ENCODE peak calls at places on chromosomes 1 and 21, in six cellular contexts. C is heart left ventricle, H is substantia nigra, X is tibial artery, D is left ventricle myocardium inferior, Y is uterus. R is an unnamed sample.

GRCh38 chr1:22645936-22646335 is 2.5 kb downstream of the C1QC start:
- DNase-seq in D (no peak), H (no peak), Y (no peak), C (no peak), X (peak), R (no peak)

GRCh38 chr1:3035871-3036645 is 14.8 kb downstream of the ACTRT2 start:
- DNase-seq in H (no peak), C (no peak), D (no peak), X (no peak), Y (no peak), R (no peak)

GRCh38 chr1:239884776-239885175 is 206.9 kb upstream of the FMN2 start:
- DNase-seq in C (no peak), D (no peak), Y (peak), X (no peak), H (no peak), R (no peak)

GRCh38 chr1:7586031-7586941 is 184.8 kb upstream of the VAMP3 start:
- DNase-seq in D (no peak), C (peak), Y (no peak), X (peak), H (no peak), R (no peak)

GRCh38 chr1:85623061-85623471 is 42.5 kb downstream of the CCN1 start:
- DNase-seq in Y (no peak), X (no peak), H (no peak), C (no peak), D (no peak), R (no peak)

GRCh38 chr1:228872080-228872479 is 136.8 kb downstream of the RHOU start:
- DNase-seq in D (no peak), C (no peak), Y (no peak), H (no peak), X (no peak), R (no peak)

GRCh38 chr1:24411963-24412362 is 1.6 kb downstream of the STPG1 start:
- DNase-seq in D (no peak), C (no peak), H (no peak), X (no peak), Y (no peak), R (no peak)

GRCh38 chr1:46487818-46488218 is 1.8 kb upstream of the DMBX1 start:
- DNase-seq in C (no peak), D (no peak), Y (no peak), X (no peak), H (no peak), R (no peak)

GRCh38 chr21:34810786-34811185 is 142.0 kb downstream of the CLIC6 start:
- DNase-seq in D (no peak), Y (no peak), X (no peak), H (no peak), C (no peak), R (no peak)

GRCh38 chr1:93178418-93178817 is 1.8 kb downstream of the TMED5 start:
- DNase-seq in X (no peak), Y (no peak), C (no peak), D (no peak), H (no peak), R (no peak)

GRCh38 chr1:6423321-6423999 is 1.1 kb upstream of the ESPN start:
- DNase-seq in X (no peak), Y (no peak), H (no peak), D (no peak), C (no peak), R (no peak)

GRCh38 chr1:209768354-209768774 is 12.5 kb downstream of the TRAF3IP3 start:
- DNase-seq in H (no peak), D (no peak), Y (no peak), C (no peak), X (no peak), R (no peak)

GRCh38 chr1:174812026-174812425 is 187.7 kb upstream of the CACYBP start:
- DNase-seq in Y (no peak), C (no peak), X (no peak), D (no peak), H (no peak), R (no peak)

GRCh38 chr1:11960710-11961109 is 19.5 kb upstream of the MFN2 start:
- DNase-seq in C (no peak), X (peak), D (no peak), Y (no peak), H (no peak), R (no peak)

GRCh38 chr1:160629286-160630210 is 17.3 kb downstream of the SLAMF1 start:
- DNase-seq in X (peak), C (peak), H (no peak), Y (no peak), D (peak), R (peak)

DNA sequence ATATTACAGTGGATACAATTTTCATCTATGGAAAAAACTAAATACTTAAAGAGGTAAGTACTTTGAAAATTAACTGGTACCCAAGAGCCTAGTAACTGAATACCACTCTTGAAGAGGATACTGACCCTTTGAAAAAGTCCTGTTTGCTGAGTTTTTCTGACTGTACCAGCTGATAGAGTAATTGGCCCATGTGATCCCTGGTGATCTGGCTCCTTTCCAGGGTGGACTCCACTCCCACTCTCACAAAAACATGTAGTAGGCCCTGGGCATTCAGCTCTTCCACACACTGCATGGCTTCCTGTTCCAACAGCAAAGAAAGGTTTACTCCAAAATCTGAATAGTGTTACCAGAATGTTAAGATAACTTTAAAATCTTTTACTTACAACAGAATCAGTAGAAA is 53.6 kb upstream of the HP1BP3 start:
- DNase-seq in X (no peak), D (no peak), C (no peak), Y (no peak), H (no peak), R (no peak)
- H3K27ac ChIP-seq in X (no peak), D (no peak), C (no peak), Y (no peak), H (no peak), R (no peak)

DNA sequence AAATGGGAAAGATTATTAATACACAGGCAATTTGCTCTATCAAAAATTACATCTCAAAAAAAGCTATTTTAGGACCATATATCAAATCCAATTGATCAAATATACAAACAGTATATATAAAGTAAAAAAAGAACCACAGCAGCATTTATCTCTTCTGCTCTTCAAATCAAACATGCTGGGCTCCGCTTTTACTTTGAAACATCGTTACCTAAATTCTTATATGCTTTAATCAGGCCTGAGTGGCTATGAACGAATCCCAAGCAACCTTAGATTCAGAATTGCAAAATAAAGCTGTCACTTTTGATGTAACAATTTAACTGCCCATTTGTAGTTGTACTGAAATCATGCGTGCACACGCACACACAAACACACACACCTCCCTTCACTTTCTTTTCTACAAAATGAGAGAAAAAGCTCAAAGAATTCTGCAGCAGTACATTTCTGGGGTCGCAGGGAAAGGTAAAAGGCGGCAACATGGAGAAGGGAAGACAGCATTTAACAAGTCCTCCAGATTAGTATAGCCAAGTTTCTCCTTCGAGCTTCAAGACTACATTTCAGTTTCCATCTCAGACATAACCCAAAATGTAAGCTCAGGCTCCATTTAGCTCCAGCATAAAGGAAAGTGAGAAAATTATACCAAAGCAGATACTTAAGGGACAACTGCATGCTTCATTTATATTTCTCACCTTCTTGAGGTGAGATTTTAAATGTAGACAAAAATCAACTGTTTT is 92.2 kb upstream of the TTC39A start:
- DNase-seq in X (no peak), C (no peak), D (no peak), Y (no peak), H (no peak), R (no peak)
- H3K27ac ChIP-seq in X (peak), C (peak), D (peak), Y (peak), H (peak), R (no peak)

DNA sequence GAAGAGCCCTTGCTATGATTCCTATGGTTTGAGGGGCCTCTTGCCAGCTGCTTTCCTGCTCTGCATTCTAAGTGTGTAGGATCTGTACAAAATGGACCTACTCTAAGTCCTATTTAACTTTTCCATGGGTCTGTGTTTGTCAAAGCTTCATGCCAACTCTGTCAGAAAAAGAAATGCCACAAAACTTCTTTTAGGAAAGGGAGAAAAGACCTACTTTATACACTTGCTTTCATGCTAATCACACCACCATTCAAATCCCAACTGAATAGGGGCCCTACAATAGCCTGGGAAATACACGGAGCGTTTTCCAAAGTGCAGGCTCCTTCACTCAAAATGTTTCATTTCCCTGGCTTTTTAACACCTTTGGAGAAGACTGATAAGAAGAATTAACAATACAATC is 16.3 kb downstream of the PLPP3 start:
- DNase-seq in X (no peak), H (no peak), Y (no peak), C (no peak), D (no peak), R (no peak)
- H3K27ac ChIP-seq in X (no peak), H (no peak), Y (no peak), C (peak), D (peak), R (peak)

GRCh38 chr1:117967900-117968299 is 38.4 kb downstream of the WDR3 start:
- DNase-seq in X (no peak), D (no peak), Y (no peak), H (no peak), C (no peak), R (no peak)
- H3K27ac ChIP-seq in X (no peak), D (no peak), Y (no peak), H (no peak), C (no peak), R (no peak)

DNA sequence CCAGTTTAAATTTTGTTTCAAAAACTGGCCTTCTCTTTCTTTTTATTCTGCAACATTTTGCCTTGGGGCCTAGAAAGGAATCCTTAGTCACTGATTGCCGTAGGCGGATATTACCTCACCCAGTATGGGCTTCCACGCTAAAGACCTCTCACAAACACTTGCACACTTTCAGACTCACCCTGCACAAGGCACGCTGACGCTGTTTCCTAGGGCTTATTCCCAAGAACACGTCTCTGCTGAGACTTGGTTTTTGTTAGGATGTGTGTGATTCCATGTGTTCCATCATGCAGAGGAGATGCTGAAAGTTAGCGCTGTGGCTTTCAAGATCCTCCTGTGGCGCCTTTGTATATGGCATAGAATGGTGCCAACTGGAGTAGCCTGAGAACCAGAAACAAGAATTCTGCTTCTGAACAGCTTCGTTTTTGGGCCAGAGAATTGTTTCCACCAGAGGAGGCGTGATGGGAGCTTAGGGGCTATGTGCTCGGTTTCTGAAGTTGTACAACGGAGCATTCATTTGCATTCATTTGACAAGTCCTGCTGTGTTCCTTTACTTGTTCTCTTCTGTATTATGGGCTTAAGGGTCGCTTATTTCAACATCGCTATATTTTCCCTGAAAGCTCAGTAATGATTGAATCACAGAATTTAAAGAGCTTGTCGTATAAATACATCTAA is 297.0 kb downstream of the DISC1 start:
- DNase-seq in C (no peak), X (no peak), Y (no peak), D (no peak), H (no peak), R (no peak)
- H3K27ac ChIP-seq in C (peak), X (no peak), Y (no peak), D (peak), H (peak), R (no peak)

GRCh38 chr1:183038913-183039312 is 15.7 kb downstream of the LAMC1 start:
- DNase-seq in X (no peak), C (no peak), Y (no peak), H (no peak), D (no peak), R (no peak)

GRCh38 chr1:183040600-183040999 is 17.4 kb downstream of the LAMC1 start:
- DNase-seq in H (no peak), X (no peak), Y (no peak), C (no peak), D (no peak), R (no peak)

GRCh38 chr1:183039330-183039729 is 16.1 kb downstream of the LAMC1 start:
- DNase-seq in C (no peak), Y (no peak), D (no peak), X (no peak), H (no peak), R (no peak)

GRCh38 chr1:183038333-183038876 is 15.2 kb downstream of the LAMC1 start:
- DNase-seq in Y (no peak), D (no peak), H (no peak), C (no peak), X (no peak), R (no peak)

DNA sequence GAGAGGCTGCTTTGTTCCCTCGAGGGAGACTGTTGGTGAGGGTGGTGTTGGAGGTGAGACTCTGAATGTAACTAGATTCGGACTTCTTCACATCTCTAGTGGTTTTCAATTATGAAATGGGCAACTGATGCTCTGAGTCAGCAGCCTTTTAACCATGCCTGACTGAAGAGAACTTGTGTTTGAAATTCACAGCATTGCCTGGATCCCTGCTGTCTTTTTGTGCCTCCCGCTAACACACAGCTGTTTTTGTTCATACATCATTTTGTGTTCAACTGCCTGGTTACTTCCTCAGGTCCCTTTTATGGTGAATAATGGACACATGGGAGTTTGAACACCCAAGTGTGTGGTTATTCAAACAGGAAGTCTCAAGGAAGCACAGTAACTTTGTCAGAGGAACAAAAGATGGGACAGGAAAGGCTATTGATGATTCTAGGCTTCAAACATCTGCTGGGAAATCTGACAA is 16.8 kb downstream of the LAMC1 start:
- DNase-seq in X (no peak), H (no peak), D (no peak), Y (no peak), C (no peak), R (no peak)
- H3K27ac ChIP-seq in X (peak), H (no peak), D (peak), Y (peak), C (peak), R (no peak)